ENCODE peak calls at places on chromosomes 7 and 10, in five cellular contexts. J is astrocyte of the spinal cord, V is AG10803, L is GM06990, G is GM23248. W is an unnamed sample.
A peak's percentile ranks its signal among the peaks of the same experiment; 100 is the strongest.

GRCh38 chr10:60908896-60909295 is 35.1 kb downstream of the RHOBTB1 start:
- DNase-seq in J (no peak), V (no peak), L (no peak), G (no peak), W (no peak)

GRCh38 chr7:43625453-43625852 is 42.5 kb downstream of the STK17A start:
- DNase-seq in J (no peak), V (no peak), L (peak; percentile 46), G (no peak), W (no peak)

GRCh38 chr7:135562720-135563119 is 5.0 kb downstream of the NUP205 start:
- DNase-seq in J (no peak), V (no peak), L (no peak), G (no peak), W (no peak)

GRCh38 chr7:77202544-77202976 is 2.9 kb upstream of the FGL2 start:
- DNase-seq in J (no peak), V (no peak), L (peak; percentile 72), G (no peak), W (no peak)

GRCh38 chr10:2949948-2950354 is 117.4 kb upstream of the PFKP start:
- DNase-seq in J (peak; percentile 45), V (peak; percentile 53), L (peak; percentile 32), G (peak; percentile 89), W (no peak)

GRCh38 chr10:60430017-60430416 is 40.3 kb upstream of the ANK3 start:
- DNase-seq in J (peak; percentile 89), V (peak; percentile 85), L (no peak), G (peak; percentile 81), W (peak; percentile 58)

GRCh38 chr7:76155938-76156337 is 45.8 kb upstream of the SRRM3 start:
- DNase-seq in J (no peak), V (peak; percentile 62), L (no peak), G (peak; percentile 72), W (peak; percentile 82)

GRCh38 chr10:26860026-26860541 is 674 bp downstream of the ABI1 start:
- DNase-seq in J (peak; percentile 84), V (peak; percentile 75), L (no peak), G (peak; percentile 83), W (peak; percentile 85)

GRCh38 chr10:47289921-47290320 is 10.1 kb upstream of the GDF10 start:
- DNase-seq in J (no peak), V (no peak), L (no peak), G (no peak), W (no peak)
- H3K4me3 ChIP-seq in J (no peak overlapping the region), V (no peak overlapping the region), L (no peak overlapping the region), G (no peak overlapping the region), W (no peak overlapping the region)

GRCh38 chr10:87961314-87961713 is 97.9 kb downstream of the PTEN start:
- DNase-seq in J (peak; percentile 53), V (peak; percentile 70), L (no peak), G (peak; percentile 81), W (peak; percentile 34)

GRCh38 chr10:87952612-87953011 is 89.2 kb downstream of the PTEN start:
- DNase-seq in J (no peak), V (no peak), L (no peak), G (no peak), W (no peak)

GRCh38 chr10:87960230-87960629 is 96.8 kb downstream of the PTEN start:
- DNase-seq in J (peak; percentile 28), V (no peak), L (no peak), G (peak; percentile 34), W (peak; percentile 55)

GRCh38 chr10:87957702-87958101 is 94.3 kb downstream of the PTEN start:
- DNase-seq in J (no peak), V (no peak), L (no peak), G (no peak), W (no peak)

GRCh38 chr10:87956055-87956454 is 92.6 kb downstream of the PTEN start:
- DNase-seq in J (no peak), V (no peak), L (no peak), G (no peak), W (no peak)
- H3K4me3 ChIP-seq in J (no peak overlapping the region), V (no peak overlapping the region), L (no peak overlapping the region), G (no peak overlapping the region), W (no peak overlapping the region)

GRCh38 chr7:2402687-2403013 is 761 bp upstream of the CHST12 start:
- DNase-seq in J (no peak), V (no peak), L (no peak), G (no peak), W (no peak)
- H3K4me3 ChIP-seq in J (peak overlapping the region; percentile 60), V (peak overlapping the region; percentile 93), L (peak overlapping the region; percentile 65), G (peak overlapping the region; percentile 84), W (peak overlapping the region; percentile 80)

GRCh38 chr10:48541144-48541795 is 63.6 kb downstream of the ARHGAP22 start:
- DNase-seq in J (no peak), V (no peak), L (no peak), G (no peak), W (no peak)
- H3K4me3 ChIP-seq in J (no peak overlapping the region), V (no peak overlapping the region), L (no peak overlapping the region), G (no peak overlapping the region), W (no peak overlapping the region)

DNA sequence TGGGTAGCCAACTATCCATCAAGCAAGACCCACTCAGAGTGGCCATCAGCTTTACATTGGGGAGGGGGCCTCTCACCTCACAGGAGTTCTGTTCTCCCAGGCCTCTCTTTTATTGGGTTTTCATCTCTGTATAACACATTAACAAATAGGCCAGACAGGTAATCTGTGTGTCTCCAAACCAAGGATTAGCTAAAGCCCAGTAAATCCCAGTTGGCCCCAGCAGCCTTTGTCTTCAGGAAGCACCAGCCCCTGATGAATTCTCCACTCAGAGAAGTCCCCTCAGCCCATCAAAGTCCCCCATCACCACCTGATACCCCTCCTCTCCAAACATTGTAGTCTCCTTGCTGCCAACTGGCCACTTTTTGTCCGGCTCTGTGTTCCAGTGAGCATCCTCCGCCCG is 16.9 kb upstream of the SLF2 start:
- DNase-seq in J (no peak), V (no peak), L (no peak), G (no peak), W (no peak)
- H3K4me3 ChIP-seq in J (no peak overlapping the region), V (no peak overlapping the region), L (no peak overlapping the region), G (no peak overlapping the region), W (no peak overlapping the region)

DNA sequence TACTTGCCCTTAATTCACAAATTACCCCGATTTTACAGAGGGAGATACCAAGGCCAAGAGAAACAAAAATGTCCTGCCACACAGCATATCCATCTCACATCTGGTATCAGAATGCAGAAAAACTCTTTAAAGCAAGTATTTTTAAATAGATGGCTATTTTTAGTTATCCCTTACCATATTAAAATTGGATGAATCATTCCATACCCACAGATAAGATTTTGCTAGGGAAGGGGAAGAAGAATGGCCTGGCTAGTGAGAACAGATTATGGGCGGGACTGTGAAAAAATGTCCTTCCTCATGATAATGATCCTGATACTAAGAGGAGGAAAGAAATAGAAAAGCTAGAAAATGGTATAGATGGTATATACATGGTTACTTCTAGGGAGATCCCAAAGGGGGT is 80.6 kb upstream of the GATAD1 start:
- DNase-seq in J (no peak), V (peak; percentile 15), L (no peak), G (peak; percentile 8), W (peak; percentile 25)
- H3K4me3 ChIP-seq in J (no peak overlapping the region), V (no peak overlapping the region), L (no peak overlapping the region), G (no peak overlapping the region), W (no peak overlapping the region)

GRCh38 chr7:101971457-101971856 is 154.0 kb downstream of the CUX1 start:
- DNase-seq in J (no peak), V (no peak), L (no peak), G (no peak), W (no peak)

GRCh38 chr7:101970047-101970585 is 152.7 kb downstream of the CUX1 start:
- DNase-seq in J (no peak), V (no peak), L (no peak), G (no peak), W (no peak)

GRCh38 chr7:101972627-101973026 is 155.2 kb downstream of the CUX1 start:
- DNase-seq in J (no peak), V (no peak), L (no peak), G (no peak), W (no peak)

GRCh38 chr7:101964680-101965079 is 147.3 kb downstream of the CUX1 start:
- DNase-seq in J (no peak), V (no peak), L (no peak), G (no peak), W (no peak)

GRCh38 chr7:101968720-101969466 is 151.5 kb downstream of the CUX1 start:
- DNase-seq in J (no peak), V (no peak), L (no peak), G (no peak), W (no peak)
- H3K4me3 ChIP-seq in J (no peak overlapping the region), V (no peak overlapping the region), L (no peak overlapping the region), G (no peak overlapping the region), W (no peak overlapping the region)

DNA sequence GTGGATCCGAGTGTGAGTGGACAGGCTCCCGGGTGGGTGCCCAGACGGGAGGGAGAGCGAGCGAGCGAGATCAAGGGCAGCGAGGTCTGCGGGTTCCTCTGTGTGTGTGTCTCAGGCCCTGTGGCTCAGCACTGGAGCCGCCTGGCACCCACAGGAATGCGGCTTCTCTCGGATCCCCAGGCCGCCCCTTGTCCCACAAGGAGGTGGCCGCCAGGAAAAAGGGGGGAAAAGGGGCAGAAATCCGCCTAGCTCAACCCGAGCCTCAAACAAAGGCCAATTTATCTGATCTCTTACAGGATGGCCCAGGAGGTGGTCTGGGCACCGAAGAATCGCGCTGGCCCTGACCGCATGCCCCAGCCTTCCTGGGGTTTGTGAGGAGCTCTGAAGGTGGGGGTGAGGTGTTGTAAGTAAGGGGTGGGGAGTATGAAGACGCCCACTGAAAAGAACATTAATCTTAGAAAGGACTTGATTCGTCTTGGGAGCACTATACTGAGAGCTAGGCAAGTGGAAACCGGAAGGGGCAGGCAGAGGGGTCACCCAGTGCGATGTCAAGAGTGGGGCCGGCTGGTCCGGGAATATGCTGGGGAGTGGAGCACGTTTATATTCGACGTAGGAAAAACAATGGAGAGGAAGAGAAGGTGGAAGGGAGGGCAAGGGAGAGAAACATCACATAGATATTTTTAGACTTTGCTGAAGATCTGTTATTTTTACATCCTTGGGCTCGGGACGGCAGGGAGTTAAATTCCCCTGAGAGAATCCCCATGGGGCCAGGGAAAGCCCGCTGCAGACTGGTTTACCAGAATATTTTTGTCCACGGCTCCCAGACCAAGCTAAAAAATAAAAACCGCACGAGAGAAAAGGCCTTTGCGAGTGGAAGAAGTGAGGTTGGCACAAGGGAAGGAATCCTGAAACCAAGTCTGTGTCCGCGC is 7.2 kb downstream of the DLX5 start:
- DNase-seq in J (no peak), V (no peak), L (no peak), G (no peak), W (no peak)
- H3K4me3 ChIP-seq in J (no peak overlapping the region), V (no peak overlapping the region), L (no peak overlapping the region), G (no peak overlapping the region), W (no peak overlapping the region)

GRCh38 chr10:30027057-30028005 is 32.1 kb downstream of the JCAD start:
- DNase-seq in J (no peak), V (no peak), L (peak; percentile 77), G (no peak), W (peak; percentile 55)

GRCh38 chr10:30029164-30029889 is 30.1 kb downstream of the JCAD start:
- DNase-seq in J (no peak), V (no peak), L (no peak), G (no peak), W (no peak)

GRCh38 chr10:30026578-30026977 is 32.8 kb downstream of the JCAD start:
- DNase-seq in J (no peak), V (no peak), L (no peak), G (no peak), W (no peak)

GRCh38 chr10:30028452-30029045 is 30.8 kb downstream of the JCAD start:
- DNase-seq in J (no peak), V (no peak), L (no peak), G (no peak), W (no peak)

DNA sequence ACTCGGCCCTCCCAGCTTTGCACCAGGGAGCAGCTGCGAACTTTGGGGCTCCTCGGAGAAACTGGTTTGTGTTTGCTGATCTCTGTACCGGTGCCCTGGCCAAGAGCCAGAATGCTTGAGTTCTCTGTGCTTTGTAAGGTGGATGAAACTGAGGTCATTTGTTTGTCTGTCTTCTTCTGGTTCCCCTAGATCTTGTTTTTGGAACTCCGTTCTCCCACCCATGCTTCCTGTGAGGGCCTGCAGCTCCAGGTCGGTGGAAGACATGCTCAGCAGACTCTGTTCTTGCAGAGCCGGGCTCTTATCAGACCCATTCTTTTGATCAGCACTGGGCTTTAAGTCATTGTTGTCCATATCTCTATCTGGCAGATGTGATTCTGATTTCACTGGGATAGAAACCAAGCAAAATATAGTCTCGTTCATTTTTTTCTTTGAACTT is 31.4 kb downstream of the JCAD start:
- DNase-seq in J (peak; percentile 41), V (no peak), L (no peak), G (no peak), W (peak; percentile 46)
- H3K4me3 ChIP-seq in J (no peak overlapping the region), V (no peak overlapping the region), L (no peak overlapping the region), G (no peak overlapping the region), W (no peak overlapping the region)